ENCODE peak calls at places on chromosomes 16 and 17, in nine cellular contexts. P, W, N, X, C, U, R, D and K are unnamed samples.

GRCh38 chr16:57994778-57995177 is 5.7 kb downstream of the ZNF319 start:
- DNase-seq in P (no peak), W (peak; percentile 65), N (peak; percentile 54), X (peak; percentile 59), C (no peak), U (peak; percentile 37), R (no peak), D (peak; percentile 11), K (peak; percentile 68)

GRCh38 chr17:8904201-8904600 is 36.7 kb upstream of the PIK3R6 start:
- DNase-seq in P (no peak), W (no peak), N (no peak), X (peak; percentile 24), C (no peak), U (no peak), R (no peak), D (no peak), K (no peak)

GRCh38 chr17:59437766-59438165 is 106.3 kb downstream of the YPEL2 start:
- DNase-seq in P (no peak), W (no peak), N (no peak), X (no peak), C (no peak), U (no peak), R (no peak), D (no peak), K (no peak)

GRCh38 chr16:79395631-79396030 is 204.9 kb downstream of the MAF start:
- DNase-seq in P (no peak), W (no peak), N (no peak), X (no peak), C (no peak), U (no peak), R (no peak), D (no peak), K (no peak)

GRCh38 chr17:67266496-67266895 is 21.5 kb upstream of the HELZ start:
- DNase-seq in P (no peak), W (no peak), N (no peak), X (no peak), C (no peak), U (no peak), R (no peak), D (no peak), K (no peak)

GRCh38 chr17:18258356-18259038 is at the start of gene FLII:
- DNase-seq in P (no peak), W (peak; percentile 60), N (peak; percentile 35), X (peak; percentile 82), C (no peak), U (peak; percentile 56), R (peak; percentile 56), D (peak; percentile 28), K (peak; percentile 50)

GRCh38 chr17:31517524-31517923 is 126.0 kb downstream of the RAB11FIP4 start:
- DNase-seq in P (no peak), W (peak; percentile 68), N (no peak), X (peak; percentile 82), C (no peak), U (peak; percentile 3), R (peak; percentile 30), D (no peak), K (peak; percentile 43)

GRCh38 chr17:15885770-15886169 is 59.2 kb upstream of the ADORA2B start:
- DNase-seq in P (no peak), W (no peak), N (peak; percentile 39), X (no peak), C (no peak), U (peak; percentile 45), R (no peak), D (no peak), K (no peak)

GRCh38 chr17:72004011-72004427 is 116.8 kb upstream of the SOX9 start:
- DNase-seq in P (no peak), W (no peak), N (peak; percentile 32), X (no peak), C (no peak), U (peak; percentile 63), R (peak; percentile 59), D (no peak), K (no peak)

GRCh38 chr17:35784895-35785294 is 10.5 kb downstream of the MMP28 start:
- DNase-seq in P (no peak), W (no peak), N (no peak), X (no peak), C (no peak), U (no peak), R (peak; percentile 98), D (no peak), K (no peak)

GRCh38 chr16:23423496-23424049 is 29.4 kb downstream of the COG7 start:
- DNase-seq in P (no peak), W (no peak), N (peak; percentile 93), X (no peak), C (peak; percentile 48), U (peak; percentile 94), R (peak; percentile 91), D (peak; percentile 95), K (peak; percentile 60)

GRCh38 chr16:3810198-3810664 is 70.3 kb downstream of the CREBBP start:
- DNase-seq in P (no peak), W (no peak), N (no peak), X (no peak), C (no peak), U (no peak), R (no peak), D (no peak), K (no peak)

GRCh38 chr16:87053016-87053982 is 263.9 kb downstream of the C16orf95 start:
- DNase-seq in P (no peak), W (peak; percentile 45), N (no peak), X (peak; percentile 79), C (no peak), U (no peak), R (no peak), D (no peak), K (no peak)

DNA sequence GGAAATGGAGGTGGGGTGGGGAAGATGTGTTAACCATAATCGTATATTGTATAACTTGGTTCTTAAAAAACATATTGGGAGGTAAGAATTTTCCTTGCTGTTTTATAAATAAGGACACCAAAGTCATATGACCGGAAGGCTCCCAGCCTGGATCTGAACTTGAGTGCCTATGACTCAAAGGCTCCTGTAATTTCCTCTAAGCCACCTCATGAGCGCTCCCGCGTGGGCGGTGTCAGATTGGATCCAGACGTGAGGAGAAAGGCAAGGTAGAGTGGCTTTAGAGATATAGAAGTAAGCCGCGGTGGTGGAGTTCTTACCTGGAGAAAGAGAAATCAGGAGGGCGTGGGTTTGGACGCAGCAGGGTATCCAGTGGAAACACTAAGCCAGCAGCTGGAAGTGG is 196.2 kb upstream of the NLRP1 start:
- DNase-seq in P (no peak), W (no peak), N (peak; percentile 39), X (no peak), C (no peak), U (peak; percentile 80), R (peak; percentile 47), D (peak; percentile 45), K (no peak)
- TF ChIP-seq CTCF in P (no peak), W (no peak), N (no peak), X (no peak), C (no peak), U (peak; percentile 53), R (no peak), D (no peak), K (no peak)

GRCh38 chr16:1494129-1494640 is 1.0 kb downstream of the TELO2 start:
- DNase-seq in P (no peak), W (peak; percentile 54), N (peak; percentile 88), X (peak; percentile 54), C (no peak), U (peak; percentile 60), R (peak; percentile 57), D (peak; percentile 83), K (no peak)

GRCh38 chr16:1493746-1494094 is 560 bp downstream of the TELO2 start:
- DNase-seq in P (no peak), W (peak; percentile 39), N (no peak), X (no peak), C (no peak), U (no peak), R (peak; percentile 13), D (peak; percentile 23), K (no peak)

GRCh38 chr16:1492082-1492922 is 858 bp upstream of the TELO2 start:
- DNase-seq in P (no peak), W (no peak), N (no peak), X (no peak), C (no peak), U (no peak), R (no peak), D (no peak), K (no peak)

GRCh38 chr16:1494711-1495110 is 1.6 kb downstream of the TELO2 start:
- DNase-seq in P (no peak), W (no peak), N (peak; percentile 14), X (no peak), C (no peak), U (no peak), R (no peak), D (no peak), K (no peak)

GRCh38 chr16:1492923-1493745 is at the start of gene TELO2:
- DNase-seq in P (peak; percentile 36), W (peak; percentile 77), N (peak; percentile 86), X (peak; percentile 77), C (peak; percentile 61), U (peak; percentile 70), R (peak; percentile 93), D (peak; percentile 80), K (peak; percentile 89)
- TF ChIP-seq CTCF in P (no peak), W (no peak), N (no peak), X (no peak), C (no peak), U (no peak), R (no peak), D (no peak), K (no peak)

DNA sequence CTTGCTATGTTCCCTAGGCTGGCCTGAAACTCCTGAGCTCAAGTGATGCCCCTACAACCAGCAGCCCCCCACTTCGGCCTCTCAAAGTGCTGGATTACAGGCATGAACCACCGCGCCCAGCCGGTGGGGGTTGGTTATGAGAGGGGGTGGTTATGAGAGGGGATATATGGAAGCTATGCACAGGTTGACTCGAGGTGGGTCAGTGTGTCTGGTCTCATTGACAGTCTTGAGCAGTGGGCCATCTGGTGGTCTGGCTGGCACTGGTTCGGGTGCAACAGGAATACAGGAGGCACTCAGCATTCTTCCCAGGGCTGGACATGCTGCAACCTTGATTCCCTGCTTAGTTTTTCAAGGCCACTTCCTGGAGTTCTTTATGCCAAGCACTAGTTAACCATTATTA is 5.6 kb upstream of the STX1B start:
- DNase-seq in P (no peak), W (no peak), N (no peak), X (no peak), C (no peak), U (no peak), R (no peak), D (no peak), K (peak; percentile 27)
- TF ChIP-seq CTCF in P (peak; percentile 22), W (no peak), N (no peak), X (peak; percentile 28), C (no peak), U (no peak), R (no peak), D (no peak), K (no peak)

DNA sequence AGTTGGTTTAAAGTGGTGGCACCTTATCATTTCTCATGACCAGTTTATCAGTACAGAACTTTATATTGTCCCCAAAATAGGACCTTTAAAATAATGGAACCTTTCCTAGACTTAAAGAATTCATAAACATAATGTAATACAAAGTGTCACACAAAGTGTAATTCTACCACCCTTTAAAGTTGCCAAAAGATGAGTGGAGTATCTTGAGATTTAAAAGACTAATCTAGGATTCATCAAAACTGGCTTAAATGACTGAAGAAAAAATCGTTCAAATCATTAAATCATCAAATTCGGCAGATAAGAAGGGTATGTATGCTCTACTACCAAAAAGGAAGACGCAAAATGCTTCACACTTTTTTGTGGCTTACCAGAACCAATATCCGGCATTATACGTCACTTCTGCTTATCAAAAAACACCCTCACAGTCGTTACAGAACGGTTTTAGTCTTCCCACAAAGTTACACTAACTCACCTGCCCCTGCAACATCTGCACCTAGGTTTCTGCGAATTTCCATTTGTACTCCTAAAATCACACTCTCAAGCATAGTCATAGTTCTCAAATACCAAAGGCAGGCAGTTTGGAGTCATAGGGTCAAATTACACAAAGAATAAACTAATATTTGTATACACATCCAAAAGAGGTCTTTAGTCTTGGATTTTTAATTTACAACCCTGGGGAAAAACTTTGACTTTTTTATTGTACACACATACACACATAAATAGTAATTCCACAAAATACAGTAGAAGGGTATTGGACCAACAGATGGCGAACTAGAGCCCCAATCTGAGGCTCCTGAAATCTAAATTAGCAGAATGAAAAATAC is 1.4 kb upstream of the KANSL1 start:
- DNase-seq in P (peak; percentile 86), W (no peak), N (peak; percentile 72), X (no peak), C (no peak), U (peak; percentile 66), R (peak; percentile 56), D (peak; percentile 61), K (peak; percentile 65)
- TF ChIP-seq CTCF in P (peak; percentile 54), W (no peak), N (peak; percentile 82), X (peak; percentile 80), C (peak; percentile 48), U (peak; percentile 84), R (peak; percentile 92), D (peak; percentile 68), K (peak; percentile 86)